ENCODE peak calls at places on chromosome 4, in eight cellular contexts. One of them, this sample, is unnamed.
A peak's percentile ranks its signal among the peaks of the same experiment; 100 is the strongest.

GRCh38 chr4:107253579-107254068 is 217.5 kb upstream of the DKK2 start:
- DNase-seq in neural crest cell: no peak
- DNase-seq in left lung: no peak
- DNase-seq in stomach: no peak
- DNase-seq in thoracic aorta: no peak
- DNase-seq in RWPE1: no peak
- DNase-seq in B cell: no peak
- DNase-seq in body of pancreas: no peak
- DNase-seq in this sample: no peak

GRCh38 chr4:68476191-68476590 is 28.9 kb downstream of the TMPRSS11E start:
- DNase-seq in neural crest cell: no peak
- DNase-seq in RWPE1: no peak
- DNase-seq in thoracic aorta: no peak
- DNase-seq in left lung: no peak
- DNase-seq in body of pancreas: no peak
- DNase-seq in stomach: no peak
- DNase-seq in B cell: no peak
- DNase-seq in this sample: no peak

GRCh38 chr4:6250235-6250983 is 19.2 kb upstream of the WFS1 start:
- DNase-seq in body of pancreas: no peak
- DNase-seq in left lung: no peak
- DNase-seq in RWPE1: peak; percentile 55
- DNase-seq in thoracic aorta: no peak
- DNase-seq in B cell: peak; percentile 74
- DNase-seq in stomach: no peak
- DNase-seq in neural crest cell: peak; percentile 46
- DNase-seq in this sample: peak; percentile 15

GRCh38 chr4:8599091-8599460 is 6.5 kb downstream of the CPZ start:
- DNase-seq in B cell: no peak
- DNase-seq in thoracic aorta: no peak
- DNase-seq in left lung: no peak
- DNase-seq in RWPE1: no peak
- DNase-seq in neural crest cell: no peak
- DNase-seq in stomach: no peak
- DNase-seq in body of pancreas: no peak
- DNase-seq in this sample: no peak

GRCh38 chr4:57071340-57071739 is 38.8 kb downstream of the IGFBP7 start:
- DNase-seq in RWPE1: no peak
- DNase-seq in B cell: no peak
- DNase-seq in stomach: no peak
- DNase-seq in body of pancreas: no peak
- DNase-seq in thoracic aorta: no peak
- DNase-seq in neural crest cell: no peak
- DNase-seq in left lung: no peak
- DNase-seq in this sample: peak; percentile 18

GRCh38 chr4:57043304-57044251 is 64.9 kb downstream of the POLR2B start:
- DNase-seq in stomach: no peak
- DNase-seq in RWPE1: no peak
- DNase-seq in body of pancreas: no peak
- DNase-seq in thoracic aorta: no peak
- DNase-seq in B cell: no peak
- DNase-seq in left lung: no peak
- DNase-seq in neural crest cell: no peak
- DNase-seq in this sample: no peak

GRCh38 chr4:74266081-74266480 is 42.2 kb upstream of the EPGN start:
- DNase-seq in RWPE1: no peak
- DNase-seq in neural crest cell: no peak
- DNase-seq in thoracic aorta: no peak
- DNase-seq in B cell: no peak
- DNase-seq in left lung: no peak
- DNase-seq in stomach: no peak
- DNase-seq in body of pancreas: no peak
- DNase-seq in this sample: no peak

GRCh38 chr4:141102367-141102766 is 30.9 kb downstream of the RNF150 start:
- DNase-seq in neural crest cell: no peak
- DNase-seq in left lung: no peak
- DNase-seq in B cell: no peak
- DNase-seq in stomach: no peak
- DNase-seq in thoracic aorta: no peak
- DNase-seq in body of pancreas: no peak
- DNase-seq in RWPE1: peak; percentile 49
- DNase-seq in this sample: no peak

GRCh38 chr4:107757860-107758476 is 37.9 kb upstream of the PAPSS1 start:
- DNase-seq in thoracic aorta: no peak
- DNase-seq in left lung: no peak
- DNase-seq in stomach: no peak
- DNase-seq in neural crest cell: no peak
- DNase-seq in RWPE1: peak; percentile 20
- DNase-seq in B cell: peak; percentile 8
- DNase-seq in body of pancreas: no peak
- DNase-seq in this sample: no peak

GRCh38 chr4:179625391-179625790 is 2183.2 kb upstream of the AGA start:
- DNase-seq in B cell: no peak
- DNase-seq in stomach: no peak
- DNase-seq in left lung: no peak
- DNase-seq in body of pancreas: no peak
- DNase-seq in thoracic aorta: no peak
- DNase-seq in neural crest cell: no peak
- DNase-seq in RWPE1: peak; percentile 3
- DNase-seq in this sample: no peak

GRCh38 chr4:116342143-116342542 is 743.2 kb downstream of the TRAM1L1 start:
- DNase-seq in stomach: no peak
- DNase-seq in RWPE1: no peak
- DNase-seq in neural crest cell: no peak
- DNase-seq in thoracic aorta: no peak
- DNase-seq in B cell: no peak
- DNase-seq in left lung: no peak
- DNase-seq in body of pancreas: no peak
- DNase-seq in this sample: no peak

GRCh38 chr4:69999420-69999819 is 3.7 kb downstream of the STATH start:
- DNase-seq in left lung: no peak
- DNase-seq in thoracic aorta: no peak
- DNase-seq in stomach: no peak
- DNase-seq in body of pancreas: no peak
- DNase-seq in RWPE1: no peak
- DNase-seq in B cell: no peak
- DNase-seq in neural crest cell: no peak
- DNase-seq in this sample: no peak

GRCh38 chr4:169184236-169184635 is 86.5 kb downstream of the SH3RF1 start:
- DNase-seq in thoracic aorta: no peak
- DNase-seq in left lung: no peak
- DNase-seq in B cell: no peak
- DNase-seq in neural crest cell: no peak
- DNase-seq in stomach: no peak
- DNase-seq in body of pancreas: no peak
- DNase-seq in RWPE1: no peak
- DNase-seq in this sample: no peak

GRCh38 chr4:64718091-64718490 is 308.8 kb upstream of the TECRL start:
- DNase-seq in RWPE1: no peak
- DNase-seq in B cell: no peak
- DNase-seq in left lung: no peak
- DNase-seq in thoracic aorta: no peak
- DNase-seq in neural crest cell: no peak
- DNase-seq in stomach: no peak
- DNase-seq in body of pancreas: no peak
- DNase-seq in this sample: no peak
- TF ChIP-seq CTCF in RWPE1: no peak
- TF ChIP-seq CTCF in B cell: no peak
- TF ChIP-seq CTCF in left lung: no peak
- TF ChIP-seq CTCF in thoracic aorta: no peak
- TF ChIP-seq CTCF in neural crest cell: no peak
- TF ChIP-seq CTCF in stomach: no peak
- TF ChIP-seq CTCF in body of pancreas: no peak
- TF ChIP-seq CTCF in this sample: no peak

GRCh38 chr4:110157580-110157979 is 40.8 kb downstream of the ELOVL6 start:
- DNase-seq in body of pancreas: no peak
- DNase-seq in neural crest cell: no peak
- DNase-seq in stomach: no peak
- DNase-seq in RWPE1: no peak
- DNase-seq in thoracic aorta: no peak
- DNase-seq in B cell: no peak
- DNase-seq in left lung: no peak
- DNase-seq in this sample: no peak

GRCh38 chr4:110156442-110156841 is 42.0 kb downstream of the ELOVL6 start:
- DNase-seq in B cell: no peak
- DNase-seq in thoracic aorta: no peak
- DNase-seq in RWPE1: no peak
- DNase-seq in body of pancreas: no peak
- DNase-seq in left lung: no peak
- DNase-seq in stomach: no peak
- DNase-seq in neural crest cell: no peak
- DNase-seq in this sample: no peak

GRCh38 chr4:110154586-110154985 is 43.8 kb downstream of the ELOVL6 start:
- DNase-seq in B cell: no peak
- DNase-seq in stomach: no peak
- DNase-seq in RWPE1: no peak
- DNase-seq in left lung: no peak
- DNase-seq in thoracic aorta: no peak
- DNase-seq in body of pancreas: no peak
- DNase-seq in neural crest cell: no peak
- DNase-seq in this sample: peak; percentile 18

GRCh38 chr4:110152386-110152785 is 46.0 kb downstream of the ELOVL6 start:
- DNase-seq in stomach: no peak
- DNase-seq in neural crest cell: no peak
- DNase-seq in body of pancreas: no peak
- DNase-seq in thoracic aorta: no peak
- DNase-seq in B cell: no peak
- DNase-seq in RWPE1: no peak
- DNase-seq in left lung: no peak
- DNase-seq in this sample: no peak

GRCh38 chr4:110155632-110156031 is 42.8 kb downstream of the ELOVL6 start:
- DNase-seq in left lung: no peak
- DNase-seq in stomach: no peak
- DNase-seq in thoracic aorta: no peak
- DNase-seq in neural crest cell: no peak
- DNase-seq in B cell: no peak
- DNase-seq in RWPE1: no peak
- DNase-seq in body of pancreas: no peak
- DNase-seq in this sample: no peak
- TF ChIP-seq CTCF in left lung: no peak
- TF ChIP-seq CTCF in stomach: no peak
- TF ChIP-seq CTCF in thoracic aorta: no peak
- TF ChIP-seq CTCF in neural crest cell: no peak
- TF ChIP-seq CTCF in B cell: no peak
- TF ChIP-seq CTCF in RWPE1: no peak
- TF ChIP-seq CTCF in body of pancreas: no peak
- TF ChIP-seq CTCF in this sample: no peak

DNA sequence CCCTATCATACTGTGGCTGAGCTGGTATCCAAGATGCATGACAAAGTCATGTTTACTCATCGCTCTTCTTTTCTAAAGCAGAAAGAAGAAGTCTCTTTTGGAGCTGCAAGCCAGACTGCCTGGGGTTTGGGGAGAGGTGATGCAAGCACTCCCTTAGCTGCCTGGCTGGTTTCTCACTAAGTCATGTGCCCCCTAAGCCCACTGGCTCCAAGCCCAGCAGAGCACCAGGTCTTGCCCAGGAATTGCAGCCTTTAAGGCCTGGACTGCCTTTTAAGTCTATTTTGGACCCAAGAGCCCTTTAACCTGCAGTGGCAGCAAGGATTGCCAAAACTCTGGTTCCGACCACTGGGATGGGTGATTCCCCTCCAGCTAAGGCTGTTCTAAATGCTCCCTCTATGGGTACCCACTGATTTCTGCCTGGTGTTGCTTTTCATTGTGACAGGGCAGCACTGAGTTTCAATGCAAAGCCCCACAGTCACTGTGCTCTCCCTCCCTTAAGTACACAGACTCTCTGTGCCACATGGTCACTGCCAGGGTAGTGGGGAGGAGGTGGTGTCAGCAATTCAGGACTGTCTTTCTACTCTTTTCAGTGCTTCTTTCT is 548.6 kb downstream of the TLL1 start:
- DNase-seq in B cell: no peak
- DNase-seq in body of pancreas: no peak
- DNase-seq in stomach: no peak
- DNase-seq in thoracic aorta: no peak
- DNase-seq in left lung: no peak
- DNase-seq in RWPE1: no peak
- DNase-seq in neural crest cell: no peak
- DNase-seq in this sample: no peak
- TF ChIP-seq CTCF in B cell: no peak
- TF ChIP-seq CTCF in body of pancreas: no peak
- TF ChIP-seq CTCF in stomach: no peak
- TF ChIP-seq CTCF in thoracic aorta: no peak
- TF ChIP-seq CTCF in left lung: no peak
- TF ChIP-seq CTCF in RWPE1: no peak
- TF ChIP-seq CTCF in neural crest cell: no peak
- TF ChIP-seq CTCF in this sample: no peak

GRCh38 chr4:15758294-15758693 is 19.8 kb upstream of the CD38 start:
- DNase-seq in body of pancreas: no peak
- DNase-seq in B cell: no peak
- DNase-seq in left lung: no peak
- DNase-seq in thoracic aorta: no peak
- DNase-seq in RWPE1: no peak
- DNase-seq in neural crest cell: no peak
- DNase-seq in stomach: no peak
- DNase-seq in this sample: no peak

GRCh38 chr4:15757084-15757483 is 21.0 kb upstream of the CD38 start:
- DNase-seq in thoracic aorta: no peak
- DNase-seq in body of pancreas: no peak
- DNase-seq in neural crest cell: no peak
- DNase-seq in left lung: no peak
- DNase-seq in B cell: no peak
- DNase-seq in RWPE1: no peak
- DNase-seq in stomach: no peak
- DNase-seq in this sample: no peak

GRCh38 chr4:15755781-15756180 is 22.3 kb upstream of the CD38 start:
- DNase-seq in neural crest cell: no peak
- DNase-seq in body of pancreas: no peak
- DNase-seq in RWPE1: no peak
- DNase-seq in left lung: no peak
- DNase-seq in B cell: no peak
- DNase-seq in stomach: no peak
- DNase-seq in thoracic aorta: no peak
- DNase-seq in this sample: no peak

GRCh38 chr4:15755321-15755750 is 22.8 kb upstream of the CD38 start:
- DNase-seq in neural crest cell: no peak
- DNase-seq in thoracic aorta: no peak
- DNase-seq in left lung: no peak
- DNase-seq in B cell: no peak
- DNase-seq in body of pancreas: no peak
- DNase-seq in RWPE1: no peak
- DNase-seq in stomach: no peak
- DNase-seq in this sample: no peak

DNA sequence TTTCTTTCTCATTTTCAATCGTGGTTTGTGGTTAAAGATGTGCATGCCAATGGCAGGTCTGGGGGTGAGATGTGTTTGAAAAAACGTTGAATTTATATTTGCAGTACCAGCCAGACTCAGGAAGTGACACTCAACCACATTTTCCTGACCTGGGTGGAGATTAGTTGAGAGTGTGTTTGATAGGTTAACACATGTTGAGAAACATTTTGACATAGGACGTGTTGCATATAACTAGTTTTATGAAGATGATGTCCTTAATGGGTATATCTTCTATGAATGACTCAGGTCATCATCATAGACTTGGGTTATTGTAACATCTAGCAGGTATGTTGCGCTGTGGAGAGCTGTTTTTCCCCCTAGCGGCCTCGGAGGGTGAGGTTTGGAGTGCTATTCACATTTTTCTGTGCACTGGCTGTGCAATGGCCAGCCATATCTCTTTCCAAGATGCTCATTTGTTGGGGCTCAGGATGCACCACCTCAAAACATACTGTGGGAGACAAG is 21.7 kb upstream of the CD38 start:
- DNase-seq in B cell: peak; percentile 56
- DNase-seq in neural crest cell: no peak
- DNase-seq in left lung: no peak
- DNase-seq in body of pancreas: no peak
- DNase-seq in thoracic aorta: no peak
- DNase-seq in stomach: no peak
- DNase-seq in RWPE1: peak; percentile 41
- DNase-seq in this sample: peak; percentile 97
- TF ChIP-seq CTCF in B cell: peak; percentile 67
- TF ChIP-seq CTCF in neural crest cell: no peak
- TF ChIP-seq CTCF in left lung: no peak
- TF ChIP-seq CTCF in body of pancreas: no peak
- TF ChIP-seq CTCF in thoracic aorta: no peak
- TF ChIP-seq CTCF in stomach: no peak
- TF ChIP-seq CTCF in RWPE1: no peak
- TF ChIP-seq CTCF in this sample: peak; percentile 55